ENCODE peak calls at places on chromosomes 4 and X, in eight cellular contexts. One of them, this sample, is unnamed. For H3K27me3 and H3K4me1, the result is how much of the 10 kb centered on the place peaks cover.

GRCh38 chr4:15443770-15444169 is 15.9 kb downstream of the C1QTNF7 start:
- DNase-seq in pancreas: no peak
- DNase-seq in endodermal cell: no peak
- DNase-seq in right lobe of liver: no peak
- DNase-seq in BE2C: no peak
- DNase-seq in uterus: no peak
- DNase-seq in heart right ventricle: no peak
- DNase-seq in cardiac muscle cell: no peak
- DNase-seq in this sample: no peak

GRCh38 chrX:2898861-2899512 is 30.2 kb downstream of the ARSD start:
- DNase-seq in uterus: no peak
- DNase-seq in cardiac muscle cell: no peak
- DNase-seq in endodermal cell: peak
- DNase-seq in heart right ventricle: no peak
- DNase-seq in BE2C: no peak
- DNase-seq in pancreas: peak
- DNase-seq in right lobe of liver: no peak
- DNase-seq in this sample: no peak

GRCh38 chrX:434946-435345 is 48.2 kb upstream of the PPP2R3B start:
- DNase-seq in pancreas: no peak
- DNase-seq in BE2C: no peak
- DNase-seq in uterus: no peak
- DNase-seq in right lobe of liver: no peak
- DNase-seq in cardiac muscle cell: no peak
- DNase-seq in endodermal cell: peak
- DNase-seq in heart right ventricle: no peak
- DNase-seq in this sample: no peak

GRCh38 chr4:85495621-85496020 is 20.7 kb downstream of the ARHGAP24 start:
- DNase-seq in endodermal cell: no peak
- DNase-seq in BE2C: no peak
- DNase-seq in heart right ventricle: no peak
- DNase-seq in pancreas: no peak
- DNase-seq in right lobe of liver: no peak
- DNase-seq in cardiac muscle cell: peak
- DNase-seq in uterus: no peak
- DNase-seq in this sample: no peak

GRCh38 chr4:55768291-55768690 is 51.3 kb upstream of the EXOC1L start:
- DNase-seq in heart right ventricle: no peak
- DNase-seq in uterus: no peak
- DNase-seq in right lobe of liver: no peak
- DNase-seq in cardiac muscle cell: no peak
- DNase-seq in BE2C: peak
- DNase-seq in pancreas: no peak
- DNase-seq in endodermal cell: peak
- DNase-seq in this sample: peak

GRCh38 chr4:114056599-114056998 is 77.2 kb upstream of the ARSJ start:
- DNase-seq in endodermal cell: no peak
- DNase-seq in uterus: no peak
- DNase-seq in BE2C: no peak
- DNase-seq in pancreas: no peak
- DNase-seq in right lobe of liver: no peak
- DNase-seq in cardiac muscle cell: no peak
- DNase-seq in heart right ventricle: no peak
- DNase-seq in this sample: no peak

GRCh38 chr4:141458501-141458900 is 177.9 kb upstream of the IL15 start:
- DNase-seq in BE2C: peak
- DNase-seq in endodermal cell: no peak
- DNase-seq in heart right ventricle: no peak
- DNase-seq in uterus: no peak
- DNase-seq in right lobe of liver: no peak
- DNase-seq in pancreas: no peak
- DNase-seq in cardiac muscle cell: no peak
- DNase-seq in this sample: no peak

GRCh38 chrX:6041630-6042029 is 187.0 kb downstream of the NLGN4X start:
- DNase-seq in pancreas: no peak
- DNase-seq in right lobe of liver: no peak
- DNase-seq in cardiac muscle cell: no peak
- DNase-seq in BE2C: no peak
- DNase-seq in heart right ventricle: no peak
- DNase-seq in uterus: no peak
- DNase-seq in endodermal cell: no peak
- DNase-seq in this sample: no peak

GRCh38 chr4:112270643-112271484 is 14.8 kb downstream of the TIFA start:
- DNase-seq in pancreas: no peak
- DNase-seq in BE2C: no peak
- DNase-seq in right lobe of liver: no peak
- DNase-seq in endodermal cell: no peak
- DNase-seq in uterus: no peak
- DNase-seq in cardiac muscle cell: no peak
- DNase-seq in heart right ventricle: no peak
- DNase-seq in this sample: peak

GRCh38 chr4:82500830-82501229 is 61.0 kb downstream of the TMEM150C start:
- DNase-seq in pancreas: no peak
- DNase-seq in endodermal cell: peak
- DNase-seq in cardiac muscle cell: no peak
- DNase-seq in uterus: no peak
- DNase-seq in heart right ventricle: no peak
- DNase-seq in BE2C: no peak
- DNase-seq in right lobe of liver: no peak
- DNase-seq in this sample: no peak

GRCh38 chr4:10161146-10161545 is 44.5 kb upstream of the WDR1 start:
- DNase-seq in uterus: no peak
- DNase-seq in right lobe of liver: no peak
- DNase-seq in pancreas: no peak
- DNase-seq in endodermal cell: no peak
- DNase-seq in cardiac muscle cell: no peak
- DNase-seq in heart right ventricle: no peak
- DNase-seq in BE2C: no peak
- DNase-seq in this sample: no peak

GRCh38 chrX:38055170-38055847 is 49.0 kb downstream of the SYTL5 start:
- DNase-seq in endodermal cell: no peak
- DNase-seq in heart right ventricle: no peak
- DNase-seq in pancreas: no peak
- DNase-seq in right lobe of liver: no peak
- DNase-seq in BE2C: no peak
- DNase-seq in cardiac muscle cell: no peak
- DNase-seq in uterus: no peak
- DNase-seq in this sample: peak

GRCh38 chrX:50712777-50713176 is 101.2 kb downstream of the SHROOM4 start:
- DNase-seq in endodermal cell: no peak
- DNase-seq in right lobe of liver: no peak
- DNase-seq in heart right ventricle: no peak
- DNase-seq in uterus: no peak
- DNase-seq in cardiac muscle cell: no peak
- DNase-seq in BE2C: no peak
- DNase-seq in pancreas: no peak
- DNase-seq in this sample: no peak

GRCh38 chr4:70895846-70896435 is 6.2 kb upstream of the MOB1B start:
- DNase-seq in endodermal cell: no peak
- DNase-seq in heart right ventricle: no peak
- DNase-seq in BE2C: no peak
- DNase-seq in right lobe of liver: no peak
- DNase-seq in pancreas: no peak
- DNase-seq in cardiac muscle cell: peak
- DNase-seq in uterus: no peak
- DNase-seq in this sample: no peak

GRCh38 chr4:74598611-74599325 is 153.8 kb downstream of the AREG start:
- DNase-seq in uterus: no peak
- DNase-seq in cardiac muscle cell: no peak
- DNase-seq in right lobe of liver: no peak
- DNase-seq in endodermal cell: no peak
- DNase-seq in pancreas: no peak
- DNase-seq in heart right ventricle: no peak
- DNase-seq in BE2C: no peak
- DNase-seq in this sample: no peak

GRCh38 chrX:152072236-152072635 is 66.1 kb downstream of the MAGEA10 start:
- DNase-seq in BE2C: no peak
- DNase-seq in uterus: no peak
- DNase-seq in cardiac muscle cell: no peak
- DNase-seq in heart right ventricle: no peak
- DNase-seq in endodermal cell: no peak
- DNase-seq in right lobe of liver: no peak
- DNase-seq in pancreas: peak
- DNase-seq in this sample: peak

GRCh38 chr4:77393981-77394380 is 211.6 kb upstream of the CXCL13 start:
- DNase-seq in BE2C: no peak
- DNase-seq in cardiac muscle cell: no peak
- DNase-seq in endodermal cell: no peak
- DNase-seq in uterus: no peak
- DNase-seq in pancreas: no peak
- DNase-seq in heart right ventricle: no peak
- DNase-seq in right lobe of liver: no peak
- DNase-seq in this sample: no peak

GRCh38 chrX:12690646-12691045 is 100.6 kb upstream of the PRPS2 start:
- DNase-seq in uterus: no peak
- DNase-seq in pancreas: no peak
- DNase-seq in cardiac muscle cell: no peak
- DNase-seq in endodermal cell: no peak
- DNase-seq in BE2C: no peak
- DNase-seq in heart right ventricle: no peak
- DNase-seq in right lobe of liver: no peak
- DNase-seq in this sample: no peak

GRCh38 chr4:102575369-102576129 is 74.4 kb downstream of the NFKB1 start:
- DNase-seq in heart right ventricle: no peak
- DNase-seq in BE2C: no peak
- DNase-seq in endodermal cell: no peak
- DNase-seq in uterus: no peak
- DNase-seq in cardiac muscle cell: no peak
- DNase-seq in pancreas: no peak
- DNase-seq in right lobe of liver: no peak
- DNase-seq in this sample: no peak

GRCh38 chrX:16946361-16946964 is at the start of gene REPS2:
- DNase-seq in endodermal cell: peak
- DNase-seq in heart right ventricle: peak
- DNase-seq in BE2C: peak
- DNase-seq in right lobe of liver: peak
- DNase-seq in pancreas: peak
- DNase-seq in cardiac muscle cell: peak
- DNase-seq in uterus: peak
- DNase-seq in this sample: no peak
- H3K27me3 ChIP-seq in endodermal cell: under half
- H3K27me3 ChIP-seq in heart right ventricle: under half
- H3K27me3 ChIP-seq in BE2C: under half
- H3K27me3 ChIP-seq in right lobe of liver: under half
- H3K27me3 ChIP-seq in pancreas: under half
- H3K27me3 ChIP-seq in cardiac muscle cell: under half
- H3K27me3 ChIP-seq in uterus: under half
- H3K27me3 ChIP-seq in this sample: under half

GRCh38 chr4:184853385-184853784 is 27.6 kb upstream of the ACSL1 start:
- DNase-seq in uterus: no peak
- DNase-seq in cardiac muscle cell: no peak
- DNase-seq in BE2C: no peak
- DNase-seq in right lobe of liver: no peak
- DNase-seq in endodermal cell: no peak
- DNase-seq in pancreas: no peak
- DNase-seq in heart right ventricle: no peak
- DNase-seq in this sample: no peak
- H3K4me1 ChIP-seq in uterus: under half
- H3K4me1 ChIP-seq in cardiac muscle cell: under half
- H3K4me1 ChIP-seq in BE2C: under half
- H3K4me1 ChIP-seq in right lobe of liver: under half
- H3K4me1 ChIP-seq in endodermal cell: under half
- H3K4me1 ChIP-seq in pancreas: under half
- H3K4me1 ChIP-seq in heart right ventricle: under half
- H3K4me1 ChIP-seq in this sample: under half

DNA sequence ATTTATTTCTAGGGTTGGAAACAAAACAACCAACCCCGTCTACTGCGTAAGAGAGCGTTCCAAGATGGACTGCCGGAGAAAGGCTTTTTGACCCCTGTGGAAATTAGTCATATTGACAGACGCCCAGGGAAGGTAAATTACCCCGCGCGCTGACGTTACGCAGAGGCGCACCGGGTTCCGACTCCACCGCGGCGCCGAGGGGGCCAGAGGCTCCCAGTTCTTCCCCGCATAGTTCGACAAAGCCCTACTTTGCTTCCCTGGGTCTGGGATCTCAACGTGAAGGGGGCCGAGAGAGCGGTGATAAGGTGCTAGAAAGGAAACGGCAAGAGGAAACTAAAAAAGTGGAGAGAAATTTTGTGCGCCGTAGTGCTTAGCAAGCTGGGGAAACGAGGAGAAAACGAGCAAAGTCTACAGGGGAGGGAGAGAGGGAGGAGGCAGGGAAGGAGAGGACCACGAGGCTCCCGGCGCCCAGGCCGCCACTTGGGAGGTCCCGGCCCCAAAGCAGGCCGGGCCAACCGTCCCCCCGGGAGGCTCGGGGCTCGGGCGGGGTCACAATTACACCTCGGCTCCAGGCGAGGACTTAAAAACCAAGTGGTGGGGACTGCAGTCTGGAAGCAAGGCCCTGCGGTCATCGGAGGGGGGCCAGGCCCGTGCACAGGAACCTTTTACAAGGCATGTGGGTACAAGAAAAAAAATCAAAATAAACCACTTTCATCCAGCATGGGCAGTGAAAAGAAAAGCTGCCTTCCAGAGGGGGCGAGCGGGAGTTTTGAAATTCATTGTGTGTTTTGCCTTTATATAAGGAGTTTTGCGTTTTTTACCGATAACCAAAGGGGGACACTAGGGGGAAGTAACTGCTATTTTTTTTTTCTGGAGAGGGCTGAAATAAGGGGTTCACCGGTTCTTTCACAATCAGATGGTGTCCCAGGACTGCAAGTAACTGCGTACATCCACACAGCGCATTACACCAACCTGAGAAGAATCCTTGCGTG is 13.1 kb downstream of the HAND2 start:
- DNase-seq in right lobe of liver: no peak
- DNase-seq in cardiac muscle cell: peak
- DNase-seq in endodermal cell: peak
- DNase-seq in heart right ventricle: no peak
- DNase-seq in pancreas: no peak
- DNase-seq in BE2C: peak
- DNase-seq in uterus: no peak
- DNase-seq in this sample: no peak
- H3K27me3 ChIP-seq in right lobe of liver: under half
- H3K27me3 ChIP-seq in cardiac muscle cell: under half
- H3K27me3 ChIP-seq in endodermal cell: half or more
- H3K27me3 ChIP-seq in heart right ventricle: half or more
- H3K27me3 ChIP-seq in pancreas: under half
- H3K27me3 ChIP-seq in BE2C: under half
- H3K27me3 ChIP-seq in uterus: under half
- H3K27me3 ChIP-seq in this sample: under half

DNA sequence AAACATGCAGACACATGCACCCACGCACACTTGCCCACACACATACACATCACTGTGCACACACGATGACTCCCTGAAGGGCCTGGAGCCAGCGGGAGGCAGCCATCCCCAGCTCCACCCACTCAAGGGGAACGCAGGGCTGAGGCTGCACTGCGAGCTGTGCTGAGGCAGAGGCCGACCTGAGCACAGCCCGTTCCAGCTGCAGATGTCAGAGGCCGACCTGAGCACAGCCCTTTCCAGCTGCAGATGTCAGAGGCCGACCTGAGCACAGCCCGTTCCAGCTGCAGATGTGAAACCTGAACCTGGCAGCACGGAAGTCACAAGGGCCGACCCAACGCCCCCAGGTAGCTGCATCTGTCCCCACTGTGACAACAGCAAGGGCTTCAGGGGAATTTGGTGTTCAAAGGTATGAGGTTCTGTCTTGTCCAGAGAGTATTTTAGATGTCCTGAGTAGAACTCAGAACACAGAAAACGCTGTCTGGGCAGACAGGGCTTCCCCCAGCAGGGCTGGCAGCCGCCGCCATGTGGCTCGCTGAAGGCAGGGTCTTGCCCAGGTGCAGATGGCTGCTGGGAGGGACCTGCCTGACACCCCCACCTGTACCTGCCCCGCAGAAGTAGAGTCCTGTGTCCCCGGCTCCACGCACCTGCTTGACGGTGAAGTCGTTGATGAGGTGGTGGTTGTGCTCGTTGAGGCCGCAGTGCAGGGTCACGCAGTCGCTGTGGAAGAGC is 33.4 kb downstream of the CTBP1 start:
- DNase-seq in cardiac muscle cell: no peak
- DNase-seq in uterus: peak
- DNase-seq in right lobe of liver: no peak
- DNase-seq in endodermal cell: no peak
- DNase-seq in BE2C: no peak
- DNase-seq in heart right ventricle: no peak
- DNase-seq in pancreas: peak
- DNase-seq in this sample: no peak
- H3K4me1 ChIP-seq in cardiac muscle cell: under half
- H3K4me1 ChIP-seq in uterus: under half
- H3K4me1 ChIP-seq in right lobe of liver: under half
- H3K4me1 ChIP-seq in endodermal cell: under half
- H3K4me1 ChIP-seq in BE2C: under half
- H3K4me1 ChIP-seq in heart right ventricle: under half
- H3K4me1 ChIP-seq in pancreas: under half
- H3K4me1 ChIP-seq in this sample: under half

This sample was measured in SJSA1.